ENCODE peak calls at places on chromosomes 12 and 14, in ten cellular contexts. E is NCI-H2081; P is uterus; V is stimulated activated CD4-positive, alpha-beta T cell treated with anti-CD3 and anti-CD28 coated beads, Interleukin-2, amount 100 ng/mL, for 48 hours; H is activated T-helper 2 cell treated with anti-CD3 and anti-CD28 coated beads, Interferon-gamma antibody, Interleukin-2, Interleukin-4, amounts not matched to agents 10 μg/mL and 5 μg/mL and 100 μg/mL, durations not matched to agents 14 hours and 24 hours and 36 hours; T is coronary artery; S is fibroblast of lung; Z is stimulated activated CD8-positive, alpha-beta memory T cell treated with anti-CD3 and anti-CD28 coated beads, Interleukin-7, amount 100 ng/mL, for 1 hour; W is T-helper 17 cell; Q is kidney tubule cell. R is an unnamed sample.

GRCh38 chr12:59370933-59371332 is 224.9 kb upstream of the SLC16A7 start:
- DNase-seq in T (no peak), P (no peak), Q (no peak), H (no peak), W (no peak), Z (no peak), V (no peak), E (no peak), S (no peak), R (no peak)

GRCh38 chr14:38721822-38722431 is 381.1 kb downstream of the SEC23A start:
- DNase-seq in S (peak; percentile 56), Q (peak; percentile 55), W (no peak), T (no peak), Z (no peak), V (peak; percentile 36), H (no peak), P (peak; percentile 21), E (peak; percentile 26), R (peak; percentile 68)

GRCh38 chr12:19892186-19892585 is 452.9 kb downstream of the AEBP2 start:
- DNase-seq in V (no peak), E (no peak), T (no peak), Z (no peak), W (no peak), S (no peak), Q (no peak), P (no peak), H (no peak), R (no peak)

GRCh38 chr12:75922944-75923642 is 108.5 kb downstream of the PHLDA1 start:
- DNase-seq in E (no peak), V (no peak), P (no peak), H (no peak), W (no peak), Z (no peak), Q (no peak), T (no peak), S (no peak), R (no peak)

GRCh38 chr12:52191841-52192791 is at the start of gene KRT80:
- DNase-seq in S (peak; percentile 98), V (peak; percentile 7), E (no peak), P (peak; percentile 92), H (no peak), Z (no peak), Q (peak; percentile 99), T (peak; percentile 96), W (no peak), R (no peak)

GRCh38 chr14:93245764-93246420 is 38.8 kb downstream of the UBR7 start:
- DNase-seq in S (no peak), P (no peak), T (no peak), V (no peak), H (no peak), W (no peak), Z (no peak), E (no peak), Q (no peak), R (no peak)

GRCh38 chr12:19458733-19459132 is 19.4 kb downstream of the AEBP2 start:
- DNase-seq in T (no peak), V (no peak), E (no peak), H (no peak), S (no peak), W (no peak), Q (no peak), P (no peak), Z (no peak), R (no peak)

GRCh38 chr12:4288296-4289019 is 14.9 kb downstream of the CCND2 start:
- DNase-seq in Q (no peak), T (no peak), H (no peak), P (no peak), E (no peak), Z (no peak), W (no peak), S (no peak), V (no peak), R (no peak)

GRCh38 chr14:96267336-96267735 is 11.3 kb downstream of the BDKRB1 start:
- DNase-seq in Z (no peak), T (no peak), V (no peak), H (no peak), S (peak; percentile 82), W (no peak), Q (peak; percentile 44), P (peak; percentile 49), E (no peak), R (no peak)

GRCh38 chr12:107027304-107028053 is 40.5 kb upstream of the MTERF2 start:
- DNase-seq in V (no peak), T (no peak), Q (peak; percentile 97), S (peak; percentile 96), W (no peak), Z (no peak), E (peak; percentile 5), P (peak; percentile 22), H (no peak), R (no peak)

GRCh38 chr12:113152835-113153814 is 3.6 kb downstream of the CFAP73 start:
- DNase-seq in E (peak; percentile 59), W (peak; percentile 59), S (peak; percentile 70), Z (no peak), Q (peak; percentile 85), P (no peak), H (peak; percentile 36), T (no peak), V (peak; percentile 53), R (no peak)

GRCh38 chr14:102084931-102085330 is 1.9 kb downstream of the HSP90AA1 start:
- DNase-seq in E (no peak), Z (no peak), W (no peak), P (no peak), S (no peak), T (no peak), Q (no peak), V (no peak), H (no peak), R (no peak)